ENCODE peak calls at places on chromosomes 3 and 15, in four cellular contexts. E is retina; V is activated effector memory CD4-positive, alpha-beta T cell treated with anti-CD3 and anti-CD28 coated beads, Interleukin-2, amount 50 U/mL, for 16 hours; I is B cell. A is an unnamed sample.

GRCh38 chr3:39183231-39184080 is 8.9 kb downstream of the XIRP1 start:
- DNase-seq in E (peak; percentile 39), V (no peak), I (no peak), A (no peak)

GRCh38 chr15:72086010-72086697 is 31.8 kb downstream of the MYO9A start:
- DNase-seq in E (no peak), V (no peak), I (no peak), A (no peak)

GRCh38 chr3:13217736-13218540 is 144.7 kb upstream of the IQSEC1 start:
- DNase-seq in E (no peak), V (no peak), I (no peak), A (no peak)

GRCh38 chr3:100297784-100298183 is 36.8 kb upstream of the NIT2 start:
- DNase-seq in E (no peak), V (no peak), I (no peak), A (no peak)

GRCh38 chr3:134473868-134474546 is 11.8 kb downstream of the ANAPC13 start:
- DNase-seq in E (peak; percentile 68), V (peak; percentile 88), I (peak; percentile 25), A (peak; percentile 54)

GRCh38 chr3:27378331-27378730 is 9.1 kb upstream of the NEK10 start:
- DNase-seq in E (no peak), V (no peak), I (no peak), A (no peak)

GRCh38 chr15:69060744-69061143 is 46.2 kb downstream of the NOX5 start:
- DNase-seq in E (no peak), V (peak; percentile 69), I (peak; percentile 38), A (no peak)

GRCh38 chr15:69314174-69314573 is 15.5 kb downstream of the PAQR5 start:
- DNase-seq in E (no peak), V (no peak), I (no peak), A (peak; percentile 10)

GRCh38 chr3:24662449-24663345 is 168.0 kb upstream of the THRB start:
- DNase-seq in E (no peak), V (no peak), I (no peak), A (no peak)

GRCh38 chr3:8596706-8597514 is 47.7 kb downstream of the SSUH2 start:
- DNase-seq in E (no peak), V (no peak), I (no peak), A (no peak)

GRCh38 chr3:32817561-32818430 is at the start of gene TRIM71:
- DNase-seq in E (peak; percentile 87), V (peak; percentile 61), I (peak; percentile 47), A (peak; percentile 65)

GRCh38 chr3:12716605-12717121 is 42.4 kb downstream of the TMEM40 start:
- DNase-seq in E (no peak), V (no peak), I (no peak), A (no peak)

GRCh38 chr3:42667523-42668402 is 14.3 kb downstream of the ZBTB47 start:
- DNase-seq in E (no peak), V (peak; percentile 48), I (no peak), A (no peak)